ENCODE peak calls at places on chromosome 21, in five cellular contexts. C is CD8-positive, alpha-beta memory T cell; Q is mesendoderm; F is stomach; I is heart left ventricle. K is an unnamed sample. For H3K4me1, H3K27me3 and H3K36me3, the result is how much of the 10 kb centered on the place peaks cover.

GRCh38 chr21:23725576-23725975 is 1881.7 kb downstream of the MRPL39 start:
- DNase-seq in C (no peak), Q (peak), F (no peak), I (no peak), K (no peak)

GRCh38 chr21:35139382-35139715 is 90.2 kb upstream of the RUNX1 start:
- DNase-seq in C (no peak), Q (no peak), F (no peak), I (no peak), K (no peak)

GRCh38 chr21:26457817-26458216 is 115.3 kb downstream of the CYYR1 start:
- DNase-seq in C (no peak), Q (no peak), F (no peak), I (no peak), K (no peak)

GRCh38 chr21:43280949-43281633 is 112.3 kb downstream of the CRYAA start:
- DNase-seq in C (peak), Q (no peak), F (no peak), I (peak), K (peak)

GRCh38 chr21:43645414-43645891 is 13.8 kb downstream of the HSF2BP start:
- DNase-seq in C (no peak), Q (peak), F (peak), I (peak), K (no peak)

GRCh38 chr21:31446206-31446900 is 102.3 kb upstream of the TIAM1 start:
- DNase-seq in C (peak), Q (no peak), F (no peak), I (no peak), K (no peak)

GRCh38 chr21:17003763-17004373 is 509.0 kb upstream of the CXADR start:
- DNase-seq in C (no peak), Q (no peak), F (no peak), I (no peak), K (no peak)

GRCh38 chr21:17461582-17461981 is 51.3 kb upstream of the CXADR start:
- DNase-seq in C (no peak), Q (no peak), F (no peak), I (no peak), K (no peak)

GRCh38 chr21:46620846-46621245 is 14.6 kb upstream of the PRMT2 start:
- DNase-seq in C (no peak), Q (no peak), F (no peak), I (no peak), K (no peak)

GRCh38 chr21:35470522-35470921 is 421.4 kb upstream of the RUNX1 start:
- DNase-seq in C (no peak), Q (peak), F (no peak), I (no peak), K (no peak)

GRCh38 chr21:43733529-43734071 is 14.7 kb downstream of the PDXK start:
- DNase-seq in C (no peak), Q (no peak), F (no peak), I (no peak), K (peak)

GRCh38 chr21:15894596-15894995 is 164.8 kb downstream of the USP25 start:
- DNase-seq in C (no peak), Q (no peak), F (no peak), I (no peak), K (no peak)

GRCh38 chr21:17446737-17447136 is 66.1 kb upstream of the CXADR start:
- DNase-seq in C (no peak), Q (no peak), F (no peak), I (no peak), K (no peak)

GRCh38 chr21:27408826-27409225 is 441.9 kb upstream of the ADAMTS5 start:
- DNase-seq in C (no peak), Q (no peak), F (no peak), I (no peak), K (no peak)

GRCh38 chr21:41765393-41765950 is 1.4 kb downstream of the RIPK4 start:
- DNase-seq in C (no peak), Q (no peak), F (no peak), I (no peak), K (peak)
- H3K4me1 ChIP-seq in C (under half), Q (under half), F (half or more), I (under half), K (under half)

GRCh38 chr21:14548751-14549150 is 2.6 kb upstream of the SAMSN1 start:
- DNase-seq in C (no peak), Q (no peak), F (no peak), I (no peak), K (no peak)

GRCh38 chr21:14545906-14546480 is at the start of gene SAMSN1:
- DNase-seq in C (peak), Q (no peak), F (peak), I (peak), K (peak)

GRCh38 chr21:14550200-14550599 is 4.1 kb upstream of the SAMSN1 start:
- DNase-seq in C (no peak), Q (peak), F (no peak), I (no peak), K (no peak)

GRCh38 chr21:14551741-14552140 is 5.6 kb upstream of the SAMSN1 start:
- DNase-seq in C (no peak), Q (no peak), F (no peak), I (no peak), K (no peak)

DNA sequence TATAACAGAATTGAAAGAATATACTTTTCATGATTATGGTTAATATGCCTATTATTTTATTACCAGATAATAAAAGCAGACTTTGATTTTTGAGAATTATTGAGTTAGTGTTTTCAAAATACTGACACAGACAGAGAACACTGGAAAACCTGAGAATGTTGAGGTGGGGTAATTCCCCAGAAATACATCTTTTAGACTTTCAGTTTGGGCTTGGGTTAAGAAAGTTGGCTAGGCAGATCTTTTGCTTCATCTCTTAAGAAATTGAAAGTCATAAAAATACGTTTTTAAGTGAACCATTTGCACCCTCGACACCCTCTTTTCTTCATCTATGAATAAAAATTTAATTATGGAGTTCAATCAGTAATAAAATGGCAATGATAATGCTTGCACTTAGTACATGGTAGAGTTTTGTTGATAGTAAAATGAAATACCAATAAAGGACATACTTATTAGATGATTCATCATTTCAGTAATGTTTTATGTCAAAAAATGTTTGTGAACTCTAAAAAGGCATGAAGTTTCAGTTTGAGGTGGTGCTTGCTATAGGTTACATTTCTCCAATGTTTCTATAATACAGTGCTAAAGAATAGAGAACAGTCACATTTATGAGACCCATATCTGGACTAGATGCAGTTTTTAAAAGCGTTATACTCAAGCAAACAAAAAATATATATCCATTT is 1.9 kb upstream of the SAMSN1 start:
- DNase-seq in C (no peak), Q (no peak), F (no peak), I (no peak), K (no peak)
- H3K27me3 ChIP-seq in C (under half), Q (under half), F (under half), I (under half), K (under half)

DNA sequence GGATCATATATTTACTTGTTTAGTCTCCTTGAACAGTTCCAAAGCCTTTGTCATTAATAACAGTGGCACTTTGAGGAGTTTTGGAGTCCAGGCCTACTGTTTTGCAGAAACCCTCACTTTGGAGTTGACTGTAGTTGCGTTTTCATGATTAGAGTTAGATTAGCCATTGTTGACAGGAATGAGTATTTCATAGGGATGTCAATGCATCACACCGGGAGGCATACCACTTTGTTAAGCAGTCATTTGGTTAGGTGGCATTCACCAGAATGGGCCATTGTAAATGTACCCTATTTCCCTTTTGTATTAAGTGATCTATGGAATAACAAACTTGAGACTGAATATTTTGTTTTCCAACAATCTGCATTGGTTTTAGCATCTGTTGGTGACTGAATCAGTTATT is 11.8 kb downstream of the MRPS6 start:
- DNase-seq in C (no peak), Q (peak), F (no peak), I (no peak), K (no peak)
- H3K36me3 ChIP-seq in C (under half), Q (under half), F (under half), I (under half), K (under half)

GRCh38 chr21:29300547-29301138 is 1.9 kb downstream of the BACH1 start:
- DNase-seq in C (no peak), Q (no peak), F (no peak), I (no peak), K (no peak)

GRCh38 chr21:29297483-29298347 is 1.0 kb upstream of the BACH1 start:
- DNase-seq in C (no peak), Q (no peak), F (no peak), I (no peak), K (no peak)

GRCh38 chr21:29299906-29300546 is 1.3 kb downstream of the BACH1 start:
- DNase-seq in C (peak), Q (peak), F (peak), I (peak), K (peak)

GRCh38 chr21:29298348-29299045 is at the start of gene BACH1:
- DNase-seq in C (peak), Q (peak), F (peak), I (peak), K (peak)

DNA sequence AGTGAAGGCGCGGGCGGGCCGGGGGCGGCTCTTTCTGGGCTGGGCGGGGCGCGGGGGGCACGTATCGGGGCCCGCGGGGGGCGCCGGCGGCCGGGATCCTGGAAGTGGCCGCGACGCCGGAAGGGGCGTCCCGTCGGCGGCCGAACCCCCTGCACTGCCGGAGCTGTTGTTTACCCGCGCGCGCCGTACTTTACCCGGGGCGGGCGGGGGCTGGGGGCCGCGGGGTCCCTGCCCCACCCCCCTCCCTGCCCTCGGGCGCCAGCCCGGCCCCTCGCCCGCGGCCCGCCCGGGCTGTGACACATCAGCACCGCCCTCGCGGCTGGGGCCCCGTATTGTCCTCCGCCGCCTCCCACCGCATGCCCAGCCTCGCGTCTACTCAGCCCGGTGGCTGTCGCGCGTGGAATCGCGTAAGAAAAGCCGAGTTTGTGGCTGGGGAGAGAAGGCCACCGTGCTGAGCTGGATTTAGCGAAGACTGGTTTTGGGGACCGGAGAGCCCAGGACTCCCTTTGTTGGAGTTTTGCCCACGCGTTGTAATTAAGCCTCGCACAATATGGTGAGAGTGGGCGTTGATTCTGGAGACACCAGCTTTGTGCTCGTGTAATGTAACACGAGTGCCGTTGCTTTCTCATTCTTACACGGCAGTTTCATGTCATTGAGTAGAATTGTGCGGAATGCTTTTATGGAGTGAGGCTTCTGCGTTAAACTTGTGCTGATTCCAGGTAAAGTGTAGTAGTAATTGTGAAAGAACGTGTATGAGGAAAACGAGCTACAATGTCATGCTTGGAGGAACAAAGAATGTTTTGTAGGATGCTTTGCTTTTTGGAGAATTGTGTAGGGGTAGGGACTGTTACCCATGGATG is 554 bp downstream of the BACH1 start:
- DNase-seq in C (peak), Q (peak), F (peak), I (peak), K (peak)
- H3K4me1 ChIP-seq in C (half or more), Q (under half), F (half or more), I (under half), K (under half)

GRCh38 chr21:41769106-41769505 is 2.3 kb upstream of the RIPK4 start:
- DNase-seq in C (no peak), Q (no peak), F (no peak), I (no peak), K (peak)

GRCh38 chr21:41769933-41770332 is 3.1 kb upstream of the RIPK4 start:
- DNase-seq in C (no peak), Q (no peak), F (no peak), I (no peak), K (no peak)

GRCh38 chr21:41770901-41771624 is 4.2 kb upstream of the RIPK4 start:
- DNase-seq in C (no peak), Q (no peak), F (no peak), I (no peak), K (peak)

GRCh38 chr21:41768371-41769042 is 1.7 kb upstream of the RIPK4 start:
- DNase-seq in C (no peak), Q (peak), F (peak), I (no peak), K (peak)

GRCh38 chr21:41769521-41769920 is 2.7 kb upstream of the RIPK4 start:
- DNase-seq in C (no peak), Q (no peak), F (no peak), I (no peak), K (peak)
- H3K27me3 ChIP-seq in C (under half), Q (under half), F (half or more), I (half or more), K (under half)

GRCh38 chr21:45516671-45517151 is 25.5 kb downstream of the SLC19A1 start:
- DNase-seq in C (no peak), Q (no peak), F (no peak), I (peak), K (peak)

GRCh38 chr21:45516071-45516670 is 26.1 kb downstream of the SLC19A1 start:
- DNase-seq in C (no peak), Q (no peak), F (no peak), I (peak), K (peak)

GRCh38 chr21:45515241-45516061 is 26.8 kb downstream of the SLC19A1 start:
- DNase-seq in C (no peak), Q (peak), F (no peak), I (peak), K (peak)

GRCh38 chr21:45519182-45519581 is 23.1 kb downstream of the SLC19A1 start:
- DNase-seq in C (no peak), Q (no peak), F (no peak), I (no peak), K (no peak)

GRCh38 chr21:45517249-45518065 is 24.8 kb downstream of the SLC19A1 start:
- DNase-seq in C (no peak), Q (no peak), F (no peak), I (peak), K (peak)
- H3K36me3 ChIP-seq in C (under half), Q (under half), F (under half), I (under half), K (under half)

K was measured in aorta.